ENCODE peak calls at places on chromosomes 7 and 10, in five cellular contexts. M is AG04450, I is hepatocyte, V is psoas muscle, N is Karpas-422. B is an unnamed sample. For H3K27me3, the result is how much of the 10 kb centered on the place peaks cover.

GRCh38 chr10:71188201-71188600 is 24.2 kb upstream of the UNC5B start:
- DNase-seq in M (no peak), I (no peak), V (no peak), N (no peak), B (no peak)

GRCh38 chr10:106043833-106044232 is 1120.7 kb downstream of the SORCS1 start:
- DNase-seq in M (no peak), I (peak), V (no peak), N (no peak), B (no peak)

GRCh38 chr7:131546583-131547111 is 9.8 kb downstream of the PODXL start:
- DNase-seq in M (no peak), I (no peak), V (no peak), N (peak), B (no peak)

GRCh38 chr10:34407227-34407626 is 407.9 kb downstream of the PARD3 start:
- DNase-seq in M (no peak), I (no peak), V (no peak), N (no peak), B (no peak)

GRCh38 chr7:158309844-158310763 is 277.5 kb downstream of the PTPRN2 start:
- DNase-seq in M (no peak), I (no peak), V (no peak), N (no peak), B (no peak)

GRCh38 chr10:78437407-78437768 is 403.7 kb downstream of the RPS24 start:
- DNase-seq in M (no peak), I (no peak), V (no peak), N (peak), B (no peak)

GRCh38 chr7:37824987-37825509 is 23.3 kb upstream of the NME8 start:
- DNase-seq in M (no peak), I (no peak), V (no peak), N (no peak), B (no peak)

GRCh38 chr10:97666992-97667391 is 20.0 kb downstream of the AVPI1 start:
- DNase-seq in M (no peak), I (no peak), V (no peak), N (no peak), B (no peak)

GRCh38 chr10:129759214-129760002 is 204.7 kb downstream of the EBF3 start:
- DNase-seq in M (no peak), I (no peak), V (no peak), N (no peak), B (no peak)

GRCh38 chr10:132591166-132591971 is 53.8 kb downstream of the INPP5A start:
- DNase-seq in M (no peak), I (peak), V (peak), N (no peak), B (no peak)

GRCh38 chr10:11339013-11339412 is 272.4 kb downstream of the USP6NL start:
- DNase-seq in M (no peak), I (no peak), V (no peak), N (no peak), B (no peak)

GRCh38 chr10:84826704-84827103 is 498.3 kb downstream of the CCSER2 start:
- DNase-seq in M (no peak), I (no peak), V (no peak), N (no peak), B (peak)

DNA sequence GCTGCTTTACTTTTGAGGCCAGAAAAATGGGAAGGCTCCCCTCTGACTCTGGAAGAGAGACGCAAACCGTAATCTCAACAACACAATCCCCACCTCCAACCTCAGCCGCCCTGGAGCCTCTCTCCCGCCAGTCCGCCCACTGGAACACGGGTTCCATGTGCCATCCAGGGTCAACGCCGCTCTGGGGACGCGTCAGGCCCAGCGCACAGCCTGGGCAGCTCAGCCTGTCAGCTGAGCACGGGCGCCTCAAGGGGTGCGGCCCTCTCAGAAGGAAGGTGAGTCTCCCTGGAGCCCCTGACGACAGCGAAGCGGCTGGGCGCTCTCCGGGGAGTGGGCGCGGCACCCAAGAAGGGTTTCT is 1.2 kb upstream of the SLC18A3 start:
- DNase-seq in M (no peak), I (no peak), V (no peak), N (no peak), B (no peak)
- H3K27me3 ChIP-seq in M (half or more), I (half or more), V (half or more), N (under half), B (half or more)

GRCh38 chr10:110499796-110500514 is 2.2 kb downstream of the DUSP5 start:
- DNase-seq in M (no peak), I (no peak), V (no peak), N (no peak), B (no peak)
- H3K27me3 ChIP-seq in M (under half), I (under half), V (under half), N (under half), B (under half)

GRCh38 chr10:59266321-59266720 is 89.9 kb downstream of the PHYHIPL start:
- DNase-seq in M (no peak), I (no peak), V (no peak), N (no peak), B (no peak)
- H3K27me3 ChIP-seq in M (under half), I (under half), V (under half), N (under half), B (under half)

GRCh38 chr7:41786324-41786723 is 83.4 kb upstream of the INHBA start:
- DNase-seq in M (no peak), I (no peak), V (no peak), N (peak), B (no peak)
- H3K27me3 ChIP-seq in M (under half), I (under half), V (under half), N (under half), B (under half)

DNA sequence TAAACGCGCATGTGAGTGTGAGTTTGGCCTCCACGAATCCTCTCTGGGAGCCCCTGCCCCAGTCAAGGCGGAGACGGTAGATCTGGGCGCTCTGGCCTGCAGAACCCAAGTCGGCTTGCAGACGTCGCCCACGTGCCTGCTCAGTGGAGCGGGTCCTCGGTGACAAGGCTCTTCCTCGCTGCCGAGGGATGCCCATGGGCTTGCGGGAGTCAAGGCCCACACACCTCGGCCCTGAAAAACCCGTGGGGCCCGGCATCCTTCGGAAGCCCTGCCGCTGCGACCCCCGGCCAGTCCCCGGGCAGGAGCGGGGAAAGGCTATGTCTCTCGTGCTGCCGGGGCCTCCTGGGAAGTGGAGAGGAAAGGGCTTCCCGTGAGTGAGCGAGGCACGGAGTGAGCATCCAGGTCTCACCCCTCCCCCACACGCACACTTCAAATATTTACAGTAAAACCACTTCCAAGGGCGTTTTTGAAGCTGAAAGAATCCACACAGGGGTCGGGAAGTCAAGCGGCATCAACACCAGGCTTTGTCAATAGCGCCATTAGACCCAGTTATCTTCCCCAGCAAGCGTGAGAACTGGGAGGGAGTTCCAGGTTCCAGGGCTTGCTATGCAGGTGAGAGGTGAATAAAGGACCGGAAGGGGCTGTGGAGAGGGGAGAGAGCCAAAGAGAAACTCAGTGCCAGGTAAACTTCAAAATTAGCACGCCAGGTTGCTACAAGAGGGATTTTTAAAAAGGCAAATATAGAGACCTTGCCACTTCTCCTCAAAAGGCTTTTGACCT is 1.1 kb upstream of the MNX1 start:
- DNase-seq in M (no peak), I (no peak), V (no peak), N (no peak), B (no peak)
- H3K27me3 ChIP-seq in M (half or more), I (half or more), V (half or more), N (under half), B (half or more)

DNA sequence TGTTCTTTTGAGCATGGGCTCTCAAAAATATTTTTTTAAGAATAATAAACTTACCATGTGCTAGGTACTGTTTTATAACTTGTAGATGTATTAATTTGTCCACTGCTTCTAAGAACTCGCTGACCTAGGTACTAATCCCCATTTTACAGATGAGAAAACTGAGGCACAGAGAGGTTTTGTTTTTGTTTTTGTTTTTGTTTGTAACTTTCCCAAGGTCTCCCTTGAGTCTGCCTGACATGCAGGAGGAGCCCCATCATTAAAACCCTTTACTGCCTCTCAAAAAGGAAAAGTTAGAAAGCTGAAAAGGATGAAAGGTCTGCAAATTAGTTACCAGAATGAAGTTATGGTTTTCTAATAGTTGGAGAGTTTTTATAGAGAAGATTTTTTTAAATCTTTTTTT is 38.5 kb upstream of the AGBL3 start:
- DNase-seq in M (no peak), I (no peak), V (no peak), N (no peak), B (no peak)
- H3K27me3 ChIP-seq in M (under half), I (under half), V (under half), N (under half), B (under half)

GRCh38 chr10:69588358-69588757 is 15.1 kb upstream of the NEUROG3 start:
- DNase-seq in M (no peak), I (no peak), V (no peak), N (peak), B (no peak)
- H3K27me3 ChIP-seq in M (under half), I (under half), V (under half), N (under half), B (under half)

GRCh38 chr10:86365346-86366032 is 1.1 kb downstream of the GRID1 start:
- DNase-seq in M (no peak), I (no peak), V (no peak), N (no peak), B (no peak)

GRCh38 chr10:86366033-86366901 is at the start of gene GRID1:
- DNase-seq in M (no peak), I (peak), V (peak), N (no peak), B (no peak)

GRCh38 chr10:86368046-86368445 is 1.5 kb upstream of the GRID1 start:
- DNase-seq in M (no peak), I (no peak), V (no peak), N (no peak), B (no peak)

GRCh38 chr10:86367339-86367951 is 850 bp upstream of the GRID1 start:
- DNase-seq in M (no peak), I (no peak), V (peak), N (no peak), B (no peak)

GRCh38 chr10:86366902-86367338 is 325 bp upstream of the GRID1 start:
- DNase-seq in M (no peak), I (no peak), V (no peak), N (no peak), B (no peak)
- H3K27me3 ChIP-seq in M (half or more), I (half or more), V (half or more), N (under half), B (under half)

DNA sequence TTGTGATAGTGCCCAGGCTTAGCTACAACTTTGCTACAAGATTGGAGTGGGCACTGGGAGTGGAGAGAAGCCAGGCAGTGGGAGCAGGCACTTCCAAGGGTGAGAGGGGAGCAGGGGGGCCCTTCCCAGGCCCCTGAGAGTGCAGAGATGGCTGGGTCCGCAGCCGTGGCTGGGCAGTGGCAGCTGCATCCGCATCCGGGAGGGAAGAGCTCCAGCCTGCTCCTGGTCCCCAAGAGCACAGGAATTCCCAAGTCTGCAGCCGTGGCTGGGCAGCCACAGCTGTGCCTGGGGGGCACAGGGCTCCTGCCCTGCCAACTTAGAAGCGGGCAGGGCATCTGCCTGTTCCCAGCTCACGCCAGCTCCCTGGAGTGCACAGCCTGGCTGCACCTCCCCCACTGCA is 124.1 kb upstream of the POM121L12 start:
- DNase-seq in M (no peak), I (no peak), V (no peak), N (no peak), B (no peak)
- H3K27me3 ChIP-seq in M (under half), I (under half), V (under half), N (under half), B (under half)